ENCODE peak calls at places on chromosome 11, in ten cellular contexts. Q is T-cell, R is transverse colon, P is G401, Y is Caco-2, I is IMR-90, X is colonic mucosa, F is NCI-H1092, T is astrocyte of the cerebellum, Z is right lobe of liver. W is an unnamed sample.

GRCh38 chr11:11622772-11623531 is 1.1 kb upstream of the GALNT18 start:
- DNase-seq in Q (no peak), R (no peak), P (peak), Y (peak), I (no peak), X (no peak), F (no peak), T (no peak), Z (no peak), W (no peak)

GRCh38 chr11:33387996-33388395 is 130.8 kb downstream of the HIPK3 start:
- DNase-seq in Q (no peak), R (no peak), P (no peak), Y (no peak), I (no peak), X (no peak), F (no peak), T (no peak), Z (no peak), W (no peak)

GRCh38 chr11:3834349-3835099 is 6.2 kb downstream of the RHOG start:
- DNase-seq in Q (no peak), R (peak), P (no peak), Y (no peak), I (no peak), X (peak), F (no peak), T (no peak), Z (peak), W (no peak)

GRCh38 chr11:120632579-120632978 is 121.0 kb downstream of the GRIK4 start:
- DNase-seq in Q (no peak), R (no peak), P (no peak), Y (peak), I (no peak), X (no peak), F (no peak), T (no peak), Z (no peak), W (no peak)

GRCh38 chr11:114970908-114971645 is 292.8 kb downstream of the NXPE2 start:
- DNase-seq in Q (no peak), R (no peak), P (peak), Y (no peak), I (no peak), X (no peak), F (no peak), T (no peak), Z (no peak), W (no peak)

GRCh38 chr11:85725510-85726258 is 39.7 kb upstream of the CCDC89 start:
- DNase-seq in Q (no peak), R (no peak), P (no peak), Y (no peak), I (peak), X (no peak), F (no peak), T (peak), Z (no peak), W (peak)

GRCh38 chr11:42972741-42973140 is 339.1 kb upstream of the API5 start:
- DNase-seq in Q (no peak), R (no peak), P (no peak), Y (no peak), I (no peak), X (no peak), F (peak), T (no peak), Z (no peak), W (no peak)

GRCh38 chr11:70343631-70344030 is 54.7 kb upstream of the CTTN start:
- DNase-seq in Q (no peak), R (no peak), P (no peak), Y (no peak), I (no peak), X (no peak), F (no peak), T (no peak), Z (no peak), W (no peak)

GRCh38 chr11:7314811-7315604 is 63.3 kb downstream of the SYT9 start:
- DNase-seq in Q (no peak), R (no peak), P (peak), Y (no peak), I (no peak), X (no peak), F (no peak), T (no peak), Z (no peak), W (no peak)

GRCh38 chr11:79902493-79902892 is 461.7 kb upstream of the TENM4 start:
- DNase-seq in Q (no peak), R (no peak), P (no peak), Y (no peak), I (peak), X (no peak), F (no peak), T (no peak), Z (no peak), W (no peak)

GRCh38 chr11:126573325-126574076 is 218.0 kb downstream of the ST3GAL4 start:
- DNase-seq in Q (no peak), R (no peak), P (no peak), Y (no peak), I (no peak), X (no peak), F (peak), T (no peak), Z (no peak), W (no peak)